ENCODE peak calls at places on chromosomes 5 and 9, in ten cellular contexts. H, S, L, G, R, Y, A, B, X and Q are unnamed samples.
A peak's percentile ranks its signal among the peaks of the same experiment; 100 is the strongest.

GRCh38 chr5:154368041-154368800 is 77.6 kb upstream of the SAP30L start:
- DNase-seq in H (no peak), S (peak; percentile 39), L (no peak), G (peak; percentile 83), R (no peak), Y (peak; percentile 95), A (no peak), B (no peak), X (peak; percentile 79), Q (peak; percentile 82)

GRCh38 chr9:76717611-76718010 is 46.6 kb upstream of the PCA3 start:
- DNase-seq in H (no peak), S (no peak), L (no peak), G (no peak), R (no peak), Y (peak; percentile 44), A (peak; percentile 59), B (no peak), X (no peak), Q (peak; percentile 52)

GRCh38 chr5:141705503-141705902 is 23.5 kb upstream of the ARAP3 start:
- DNase-seq in H (no peak), S (no peak), L (no peak), G (no peak), R (no peak), Y (no peak), A (no peak), B (no peak), X (no peak), Q (no peak)

GRCh38 chr5:169607882-169608281 is 24.3 kb downstream of the SPDL1 start:
- DNase-seq in H (no peak), S (no peak), L (no peak), G (no peak), R (no peak), Y (no peak), A (no peak), B (no peak), X (no peak), Q (no peak)

GRCh38 chr5:38896760-38897159 is 50.9 kb downstream of the OSMR start:
- DNase-seq in H (no peak), S (no peak), L (no peak), G (no peak), R (no peak), Y (no peak), A (no peak), B (no peak), X (no peak), Q (no peak)

GRCh38 chr9:83509372-83509771 is 28.8 kb downstream of the FRMD3 start:
- DNase-seq in H (no peak), S (no peak), L (no peak), G (peak; percentile 13), R (no peak), Y (peak; percentile 86), A (no peak), B (no peak), X (peak; percentile 61), Q (peak; percentile 35)

GRCh38 chr5:121292664-121293063 is 559.0 kb upstream of the FTMT start:
- DNase-seq in H (no peak), S (no peak), L (no peak), G (no peak), R (no peak), Y (no peak), A (no peak), B (no peak), X (no peak), Q (no peak)

GRCh38 chr5:100746730-100747129 is 156.4 kb downstream of the ST8SIA4 start:
- DNase-seq in H (no peak), S (no peak), L (no peak), G (no peak), R (no peak), Y (no peak), A (no peak), B (no peak), X (no peak), Q (no peak)

GRCh38 chr5:1011226-1011631 is 2.6 kb downstream of the NKD2 start:
- DNase-seq in H (peak; percentile 23), S (peak; percentile 20), L (no peak), G (no peak), R (no peak), Y (peak; percentile 52), A (peak; percentile 7), B (no peak), X (no peak), Q (peak; percentile 60)

GRCh38 chr9:114303977-114304376 is 18.9 kb upstream of the ORM1 start:
- DNase-seq in H (no peak), S (no peak), L (peak; percentile 72), G (no peak), R (no peak), Y (no peak), A (no peak), B (no peak), X (no peak), Q (no peak)

GRCh38 chr9:89558500-89558899 is 46.3 kb upstream of the GADD45G start:
- DNase-seq in H (no peak), S (no peak), L (no peak), G (no peak), R (no peak), Y (no peak), A (no peak), B (no peak), X (no peak), Q (no peak)

GRCh38 chr9:96376926-96377874 is 6.3 kb downstream of the SLC35D2 start:
- DNase-seq in H (no peak), S (no peak), L (no peak), G (peak; percentile 37), R (no peak), Y (peak; percentile 72), A (no peak), B (no peak), X (no peak), Q (no peak)

GRCh38 chr5:136906545-136906944 is 541.2 kb upstream of the TRPC7 start:
- DNase-seq in H (no peak), S (no peak), L (no peak), G (no peak), R (no peak), Y (no peak), A (no peak), B (no peak), X (no peak), Q (no peak)

GRCh38 chr9:76798527-76798926 is 34.3 kb downstream of the PCA3 start:
- DNase-seq in H (no peak), S (no peak), L (no peak), G (no peak), R (no peak), Y (no peak), A (no peak), B (no peak), X (no peak), Q (no peak)

GRCh38 chr5:61354199-61354598 is 22.1 kb downstream of the ZSWIM6 start:
- DNase-seq in H (no peak), S (no peak), L (no peak), G (no peak), R (no peak), Y (no peak), A (no peak), B (no peak), X (no peak), Q (no peak)

GRCh38 chr5:92559743-92560142 is 1021.3 kb downstream of the NR2F1-AS1 start:
- DNase-seq in H (no peak), S (no peak), L (no peak), G (no peak), R (no peak), Y (peak; percentile 89), A (no peak), B (no peak), X (no peak), Q (no peak)

GRCh38 chr5:37214550-37214949 is 34.6 kb downstream of the CPLANE1 start:
- DNase-seq in H (peak; percentile 13), S (no peak), L (no peak), G (no peak), R (no peak), Y (no peak), A (no peak), B (no peak), X (no peak), Q (no peak)

GRCh38 chr9:120616961-120617636 is 37.1 kb upstream of the CDK5RAP2 start:
- DNase-seq in H (no peak), S (no peak), L (no peak), G (peak; percentile 11), R (no peak), Y (peak; percentile 30), A (no peak), B (no peak), X (no peak), Q (no peak)

GRCh38 chr9:81578606-81579005 is 110.7 kb downstream of the TLE1 start:
- DNase-seq in H (no peak), S (no peak), L (no peak), G (peak; percentile 35), R (no peak), Y (peak; percentile 79), A (no peak), B (no peak), X (no peak), Q (no peak)